ENCODE peak calls at places on chromosome 7, in seven cellular contexts. One of them, this sample, is unnamed.

GRCh38 chr7:1812693-1813393 is 142.8 kb downstream of the ELFN1 start:
- DNase-seq in A549: no peak
- DNase-seq in GM12878: no peak
- DNase-seq in mesenchymal stem cell: no peak
- DNase-seq in PC-9: no peak
- DNase-seq in OCI-LY7: no peak
- DNase-seq in Karpas-422: no peak
- DNase-seq in this sample: peak

GRCh38 chr7:82015751-82016150 is 245.9 kb upstream of the HGF start:
- DNase-seq in Karpas-422: no peak
- DNase-seq in A549: peak
- DNase-seq in mesenchymal stem cell: no peak
- DNase-seq in OCI-LY7: no peak
- DNase-seq in GM12878: no peak
- DNase-seq in PC-9: no peak
- DNase-seq in this sample: no peak

GRCh38 chr7:45031829-45032228 is 31.8 kb downstream of the CCM2 start:
- DNase-seq in PC-9: no peak
- DNase-seq in OCI-LY7: no peak
- DNase-seq in Karpas-422: no peak
- DNase-seq in A549: no peak
- DNase-seq in mesenchymal stem cell: no peak
- DNase-seq in GM12878: no peak
- DNase-seq in this sample: no peak

GRCh38 chr7:98185101-98185500 is 26.1 kb upstream of the BHLHA15 start:
- DNase-seq in A549: no peak
- DNase-seq in OCI-LY7: no peak
- DNase-seq in mesenchymal stem cell: peak
- DNase-seq in Karpas-422: no peak
- DNase-seq in PC-9: no peak
- DNase-seq in GM12878: no peak
- DNase-seq in this sample: no peak

GRCh38 chr7:129780257-129781127 is 169.0 kb downstream of the NRF1 start:
- DNase-seq in Karpas-422: peak
- DNase-seq in A549: peak
- DNase-seq in PC-9: peak
- DNase-seq in GM12878: no peak
- DNase-seq in mesenchymal stem cell: no peak
- DNase-seq in OCI-LY7: peak
- DNase-seq in this sample: peak

GRCh38 chr7:43199333-43199732 is 86.9 kb downstream of the HECW1 start:
- DNase-seq in Karpas-422: no peak
- DNase-seq in GM12878: no peak
- DNase-seq in PC-9: peak
- DNase-seq in OCI-LY7: no peak
- DNase-seq in A549: no peak
- DNase-seq in mesenchymal stem cell: peak
- DNase-seq in this sample: no peak

GRCh38 chr7:33080326-33080725 is 17.8 kb upstream of the NT5C3A start:
- DNase-seq in Karpas-422: no peak
- DNase-seq in mesenchymal stem cell: no peak
- DNase-seq in PC-9: no peak
- DNase-seq in GM12878: no peak
- DNase-seq in A549: no peak
- DNase-seq in OCI-LY7: no peak
- DNase-seq in this sample: no peak

GRCh38 chr7:562394-562675 is 42.7 kb upstream of the PDGFA start:
- DNase-seq in PC-9: no peak
- DNase-seq in A549: no peak
- DNase-seq in Karpas-422: no peak
- DNase-seq in mesenchymal stem cell: no peak
- DNase-seq in GM12878: no peak
- DNase-seq in OCI-LY7: no peak
- DNase-seq in this sample: no peak

GRCh38 chr7:35758421-35758820 is 42.4 kb upstream of the SEPTIN7 start:
- DNase-seq in PC-9: no peak
- DNase-seq in mesenchymal stem cell: peak
- DNase-seq in GM12878: no peak
- DNase-seq in A549: peak
- DNase-seq in OCI-LY7: peak
- DNase-seq in Karpas-422: no peak
- DNase-seq in this sample: peak

GRCh38 chr7:153397459-153397858 is 637.9 kb downstream of the ACTR3B start:
- DNase-seq in OCI-LY7: no peak
- DNase-seq in mesenchymal stem cell: no peak
- DNase-seq in PC-9: no peak
- DNase-seq in GM12878: no peak
- DNase-seq in Karpas-422: no peak
- DNase-seq in A549: no peak
- DNase-seq in this sample: no peak

GRCh38 chr7:70093496-70093895 is 495.2 kb downstream of the AUTS2 start:
- DNase-seq in OCI-LY7: no peak
- DNase-seq in GM12878: no peak
- DNase-seq in mesenchymal stem cell: no peak
- DNase-seq in A549: no peak
- DNase-seq in PC-9: no peak
- DNase-seq in Karpas-422: no peak
- DNase-seq in this sample: no peak

GRCh38 chr7:134654104-134654775 is 7.6 kb downstream of the BPGM start:
- DNase-seq in A549: no peak
- DNase-seq in PC-9: no peak
- DNase-seq in OCI-LY7: no peak
- DNase-seq in Karpas-422: no peak
- DNase-seq in mesenchymal stem cell: no peak
- DNase-seq in GM12878: no peak
- DNase-seq in this sample: no peak

GRCh38 chr7:141533149-141533949 is 17.9 kb upstream of the AGK start:
- DNase-seq in mesenchymal stem cell: peak
- DNase-seq in A549: peak
- DNase-seq in GM12878: no peak
- DNase-seq in OCI-LY7: peak
- DNase-seq in PC-9: peak
- DNase-seq in Karpas-422: peak
- DNase-seq in this sample: peak

GRCh38 chr7:112882506-112882905 is 92.3 kb upstream of the TMEM168 start:
- DNase-seq in mesenchymal stem cell: no peak
- DNase-seq in Karpas-422: no peak
- DNase-seq in PC-9: no peak
- DNase-seq in OCI-LY7: no peak
- DNase-seq in GM12878: no peak
- DNase-seq in A549: no peak
- DNase-seq in this sample: no peak

GRCh38 chr7:130940907-130941306 is 206.9 kb upstream of the KLF14 start:
- DNase-seq in Karpas-422: no peak
- DNase-seq in PC-9: no peak
- DNase-seq in A549: no peak
- DNase-seq in OCI-LY7: no peak
- DNase-seq in mesenchymal stem cell: no peak
- DNase-seq in GM12878: no peak
- DNase-seq in this sample: no peak

GRCh38 chr7:10974717-10975032 is 1.0 kb downstream of the PHF14 start:
- DNase-seq in OCI-LY7: no peak
- DNase-seq in GM12878: no peak
- DNase-seq in Karpas-422: peak
- DNase-seq in PC-9: no peak
- DNase-seq in mesenchymal stem cell: no peak
- DNase-seq in A549: no peak
- DNase-seq in this sample: no peak

GRCh38 chr7:42678315-42678714 is 233.6 kb downstream of the C7orf25 start:
- DNase-seq in mesenchymal stem cell: no peak
- DNase-seq in Karpas-422: no peak
- DNase-seq in A549: no peak
- DNase-seq in GM12878: no peak
- DNase-seq in OCI-LY7: no peak
- DNase-seq in PC-9: no peak
- DNase-seq in this sample: no peak

GRCh38 chr7:1729773-1730172 is 59.7 kb downstream of the ELFN1 start:
- DNase-seq in Karpas-422: no peak
- DNase-seq in OCI-LY7: no peak
- DNase-seq in A549: no peak
- DNase-seq in mesenchymal stem cell: no peak
- DNase-seq in GM12878: no peak
- DNase-seq in PC-9: no peak
- DNase-seq in this sample: no peak

GRCh38 chr7:43565786-43566185 is 17.1 kb upstream of the STK17A start:
- DNase-seq in PC-9: no peak
- DNase-seq in OCI-LY7: no peak
- DNase-seq in Karpas-422: no peak
- DNase-seq in mesenchymal stem cell: peak
- DNase-seq in GM12878: no peak
- DNase-seq in A549: no peak
- DNase-seq in this sample: no peak

GRCh38 chr7:41315764-41316163 is 387.1 kb downstream of the INHBA start:
- DNase-seq in OCI-LY7: no peak
- DNase-seq in Karpas-422: no peak
- DNase-seq in PC-9: no peak
- DNase-seq in A549: no peak
- DNase-seq in GM12878: no peak
- DNase-seq in mesenchymal stem cell: no peak
- DNase-seq in this sample: no peak

GRCh38 chr7:37304926-37305325 is 143.7 kb downstream of the ELMO1 start:
- DNase-seq in OCI-LY7: no peak
- DNase-seq in mesenchymal stem cell: no peak
- DNase-seq in A549: no peak
- DNase-seq in GM12878: no peak
- DNase-seq in PC-9: no peak
- DNase-seq in Karpas-422: no peak
- DNase-seq in this sample: no peak

GRCh38 chr7:113209449-113210203 is 91.3 kb upstream of the SMIM30 start:
- DNase-seq in mesenchymal stem cell: no peak
- DNase-seq in GM12878: no peak
- DNase-seq in A549: no peak
- DNase-seq in Karpas-422: no peak
- DNase-seq in PC-9: no peak
- DNase-seq in OCI-LY7: no peak
- DNase-seq in this sample: no peak

GRCh38 chr7:117065585-117066150 is 112.4 kb downstream of the ST7 start:
- DNase-seq in OCI-LY7: no peak
- DNase-seq in mesenchymal stem cell: no peak
- DNase-seq in PC-9: no peak
- DNase-seq in GM12878: no peak
- DNase-seq in A549: no peak
- DNase-seq in Karpas-422: no peak
- DNase-seq in this sample: no peak

GRCh38 chr7:140670343-140670935 is 2.3 kb upstream of the ADCK2 start:
- DNase-seq in Karpas-422: peak
- DNase-seq in mesenchymal stem cell: no peak
- DNase-seq in A549: no peak
- DNase-seq in OCI-LY7: peak
- DNase-seq in PC-9: peak
- DNase-seq in GM12878: no peak
- DNase-seq in this sample: no peak

GRCh38 chr7:92602352-92603088 is 12.3 kb upstream of the FAM133B start:
- DNase-seq in OCI-LY7: no peak
- DNase-seq in GM12878: no peak
- DNase-seq in A549: no peak
- DNase-seq in Karpas-422: no peak
- DNase-seq in PC-9: no peak
- DNase-seq in mesenchymal stem cell: no peak
- DNase-seq in this sample: no peak

GRCh38 chr7:24978837-24979469 is 1.0 kb downstream of the OSBPL3 start:
- DNase-seq in Karpas-422: peak
- DNase-seq in GM12878: no peak
- DNase-seq in OCI-LY7: no peak
- DNase-seq in A549: no peak
- DNase-seq in mesenchymal stem cell: no peak
- DNase-seq in PC-9: peak
- DNase-seq in this sample: no peak

GRCh38 chr7:110309941-110310340 is 781.0 kb upstream of the LRRN3 start:
- DNase-seq in PC-9: no peak
- DNase-seq in A549: no peak
- DNase-seq in GM12878: no peak
- DNase-seq in OCI-LY7: no peak
- DNase-seq in Karpas-422: no peak
- DNase-seq in mesenchymal stem cell: peak
- DNase-seq in this sample: no peak

GRCh38 chr7:37220664-37221063 is 228.0 kb downstream of the ELMO1 start:
- DNase-seq in Karpas-422: no peak
- DNase-seq in GM12878: no peak
- DNase-seq in A549: no peak
- DNase-seq in OCI-LY7: no peak
- DNase-seq in mesenchymal stem cell: no peak
- DNase-seq in PC-9: no peak
- DNase-seq in this sample: no peak

GRCh38 chr7:139023076-139023475 is 12.8 kb downstream of the ZC3HAV1L start:
- DNase-seq in mesenchymal stem cell: no peak
- DNase-seq in OCI-LY7: no peak
- DNase-seq in A549: no peak
- DNase-seq in Karpas-422: no peak
- DNase-seq in PC-9: no peak
- DNase-seq in GM12878: no peak
- DNase-seq in this sample: no peak

GRCh38 chr7:148699772-148700629 is 1.3 kb downstream of the CUL1 start:
- DNase-seq in PC-9: peak
- DNase-seq in A549: peak
- DNase-seq in Karpas-422: peak
- DNase-seq in mesenchymal stem cell: peak
- DNase-seq in GM12878: no peak
- DNase-seq in OCI-LY7: peak
- DNase-seq in this sample: no peak
- H3K4me2 ChIP-seq in PC-9: peak
- H3K4me2 ChIP-seq in A549: peak
- H3K4me2 ChIP-seq in Karpas-422: peak
- H3K4me2 ChIP-seq in mesenchymal stem cell: peak
- H3K4me2 ChIP-seq in GM12878: peak
- H3K4me2 ChIP-seq in OCI-LY7: peak
- H3K4me2 ChIP-seq in this sample: peak

GRCh38 chr7:23261843-23262452 is 15.4 kb downstream of the GPNMB start:
- DNase-seq in mesenchymal stem cell: peak
- DNase-seq in Karpas-422: peak
- DNase-seq in GM12878: no peak
- DNase-seq in OCI-LY7: peak
- DNase-seq in A549: peak
- DNase-seq in PC-9: peak
- DNase-seq in this sample: peak
- H3K4me3 ChIP-seq in mesenchymal stem cell: no peak
- H3K4me3 ChIP-seq in Karpas-422: no peak
- H3K4me3 ChIP-seq in GM12878: no peak
- H3K4me3 ChIP-seq in OCI-LY7: no peak
- H3K4me3 ChIP-seq in A549: no peak
- H3K4me3 ChIP-seq in PC-9: no peak
- H3K4me3 ChIP-seq in this sample: no peak

GRCh38 chr7:12640299-12641096 is 46.9 kb upstream of the ARL4A start:
- DNase-seq in GM12878: no peak
- DNase-seq in A549: no peak
- DNase-seq in OCI-LY7: no peak
- DNase-seq in mesenchymal stem cell: no peak
- DNase-seq in Karpas-422: no peak
- DNase-seq in PC-9: no peak
- DNase-seq in this sample: no peak
- H3K4me2 ChIP-seq in GM12878: no peak
- H3K4me2 ChIP-seq in A549: no peak
- H3K4me2 ChIP-seq in OCI-LY7: no peak
- H3K4me2 ChIP-seq in mesenchymal stem cell: no peak
- H3K4me2 ChIP-seq in Karpas-422: no peak
- H3K4me2 ChIP-seq in PC-9: no peak
- H3K4me2 ChIP-seq in this sample: no peak

GRCh38 chr7:26855421-26855820 is 9.0 kb downstream of the SKAP2 start:
- DNase-seq in GM12878: no peak
- DNase-seq in mesenchymal stem cell: no peak
- DNase-seq in OCI-LY7: no peak
- DNase-seq in A549: no peak
- DNase-seq in PC-9: no peak
- DNase-seq in Karpas-422: no peak
- DNase-seq in this sample: no peak
- H3K4me3 ChIP-seq in GM12878: no peak
- H3K4me3 ChIP-seq in mesenchymal stem cell: no peak
- H3K4me3 ChIP-seq in OCI-LY7: no peak
- H3K4me3 ChIP-seq in A549: no peak
- H3K4me3 ChIP-seq in PC-9: no peak
- H3K4me3 ChIP-seq in Karpas-422: no peak
- H3K4me3 ChIP-seq in this sample: no peak